ENCODE peak calls at places on chromosomes 2 and 18, in ten cellular contexts. One of them, this sample, is unnamed.

GRCh38 chr2:224372624-224373023 is 29.3 kb downstream of the FAM124B start:
- DNase-seq in A549: no peak
- DNase-seq in PC-9: no peak
- DNase-seq in T-cell: no peak
- DNase-seq in fibroblast of pulmonary artery: no peak
- DNase-seq in ovary: no peak
- DNase-seq in left colon: no peak
- DNase-seq in GM12865: no peak
- DNase-seq in WTC11: no peak
- DNase-seq in kidney glomerular epithelial cell: no peak
- DNase-seq in this sample: no peak

GRCh38 chr2:215772003-215772402 is 241.3 kb downstream of the MREG start:
- DNase-seq in A549: no peak
- DNase-seq in PC-9: no peak
- DNase-seq in T-cell: no peak
- DNase-seq in fibroblast of pulmonary artery: peak
- DNase-seq in ovary: no peak
- DNase-seq in left colon: no peak
- DNase-seq in GM12865: no peak
- DNase-seq in WTC11: no peak
- DNase-seq in kidney glomerular epithelial cell: peak
- DNase-seq in this sample: no peak

GRCh38 chr18:66734451-66734850 is 130.6 kb upstream of the CDH19 start:
- DNase-seq in A549: no peak
- DNase-seq in PC-9: no peak
- DNase-seq in T-cell: no peak
- DNase-seq in fibroblast of pulmonary artery: peak
- DNase-seq in ovary: no peak
- DNase-seq in left colon: no peak
- DNase-seq in GM12865: no peak
- DNase-seq in WTC11: no peak
- DNase-seq in kidney glomerular epithelial cell: no peak
- DNase-seq in this sample: no peak

GRCh38 chr2:231380991-231381847 is 14.3 kb upstream of the B3GNT7 start:
- DNase-seq in A549: no peak
- DNase-seq in PC-9: no peak
- DNase-seq in T-cell: no peak
- DNase-seq in fibroblast of pulmonary artery: no peak
- DNase-seq in ovary: no peak
- DNase-seq in left colon: no peak
- DNase-seq in GM12865: no peak
- DNase-seq in WTC11: no peak
- DNase-seq in kidney glomerular epithelial cell: no peak
- DNase-seq in this sample: no peak

GRCh38 chr18:79961527-79962291 is 2.7 kb upstream of the HSBP1L1 start:
- DNase-seq in A549: no peak
- DNase-seq in PC-9: peak
- DNase-seq in T-cell: no peak
- DNase-seq in fibroblast of pulmonary artery: no peak
- DNase-seq in ovary: peak
- DNase-seq in left colon: peak
- DNase-seq in GM12865: no peak
- DNase-seq in WTC11: no peak
- DNase-seq in kidney glomerular epithelial cell: no peak
- DNase-seq in this sample: no peak

GRCh38 chr2:36889782-36890181 is 76.6 kb downstream of the STRN start:
- DNase-seq in A549: peak
- DNase-seq in PC-9: peak
- DNase-seq in T-cell: no peak
- DNase-seq in fibroblast of pulmonary artery: peak
- DNase-seq in ovary: no peak
- DNase-seq in left colon: no peak
- DNase-seq in GM12865: no peak
- DNase-seq in WTC11: no peak
- DNase-seq in kidney glomerular epithelial cell: peak
- DNase-seq in this sample: no peak

GRCh38 chr2:72813841-72814240 is 12.0 kb downstream of the EXOC6B start:
- DNase-seq in A549: no peak
- DNase-seq in PC-9: no peak
- DNase-seq in T-cell: no peak
- DNase-seq in fibroblast of pulmonary artery: peak
- DNase-seq in ovary: no peak
- DNase-seq in left colon: no peak
- DNase-seq in GM12865: no peak
- DNase-seq in WTC11: no peak
- DNase-seq in kidney glomerular epithelial cell: no peak
- DNase-seq in this sample: no peak

GRCh38 chr2:156435725-156436476 is at the start of gene GPD2:
- DNase-seq in A549: peak
- DNase-seq in PC-9: peak
- DNase-seq in T-cell: peak
- DNase-seq in fibroblast of pulmonary artery: peak
- DNase-seq in ovary: peak
- DNase-seq in left colon: peak
- DNase-seq in GM12865: peak
- DNase-seq in WTC11: peak
- DNase-seq in kidney glomerular epithelial cell: peak
- DNase-seq in this sample: peak

GRCh38 chr2:194103941-194104655 is 1552.9 kb upstream of the SLC39A10 start:
- DNase-seq in A549: no peak
- DNase-seq in PC-9: no peak
- DNase-seq in T-cell: no peak
- DNase-seq in fibroblast of pulmonary artery: peak
- DNase-seq in ovary: no peak
- DNase-seq in left colon: no peak
- DNase-seq in GM12865: no peak
- DNase-seq in WTC11: no peak
- DNase-seq in kidney glomerular epithelial cell: no peak
- DNase-seq in this sample: no peak

GRCh38 chr18:26480897-26481795 is 67.2 kb downstream of the KCTD1 start:
- DNase-seq in A549: peak
- DNase-seq in PC-9: peak
- DNase-seq in T-cell: no peak
- DNase-seq in fibroblast of pulmonary artery: peak
- DNase-seq in ovary: no peak
- DNase-seq in left colon: no peak
- DNase-seq in GM12865: no peak
- DNase-seq in WTC11: no peak
- DNase-seq in kidney glomerular epithelial cell: peak
- DNase-seq in this sample: no peak

GRCh38 chr2:105274046-105274445 is 32.5 kb downstream of the GPR45 start:
- DNase-seq in A549: no peak
- DNase-seq in PC-9: no peak
- DNase-seq in T-cell: no peak
- DNase-seq in fibroblast of pulmonary artery: peak
- DNase-seq in ovary: no peak
- DNase-seq in left colon: no peak
- DNase-seq in GM12865: no peak
- DNase-seq in WTC11: no peak
- DNase-seq in kidney glomerular epithelial cell: no peak
- DNase-seq in this sample: no peak

GRCh38 chr18:31740180-31740579 is 20.5 kb downstream of the SLC25A52 start:
- DNase-seq in A549: no peak
- DNase-seq in PC-9: no peak
- DNase-seq in T-cell: no peak
- DNase-seq in fibroblast of pulmonary artery: no peak
- DNase-seq in ovary: no peak
- DNase-seq in left colon: no peak
- DNase-seq in GM12865: peak
- DNase-seq in WTC11: peak
- DNase-seq in kidney glomerular epithelial cell: no peak
- DNase-seq in this sample: no peak

GRCh38 chr2:157150747-157151146 is 106.8 kb upstream of the GALNT5 start:
- DNase-seq in A549: peak
- DNase-seq in PC-9: no peak
- DNase-seq in T-cell: no peak
- DNase-seq in fibroblast of pulmonary artery: peak
- DNase-seq in ovary: no peak
- DNase-seq in left colon: no peak
- DNase-seq in GM12865: peak
- DNase-seq in WTC11: no peak
- DNase-seq in kidney glomerular epithelial cell: peak
- DNase-seq in this sample: peak

GRCh38 chr2:68292108-68292710 is 27.5 kb downstream of the CNRIP1 start:
- DNase-seq in A549: peak
- DNase-seq in PC-9: peak
- DNase-seq in T-cell: no peak
- DNase-seq in fibroblast of pulmonary artery: peak
- DNase-seq in ovary: no peak
- DNase-seq in left colon: no peak
- DNase-seq in GM12865: peak
- DNase-seq in WTC11: no peak
- DNase-seq in kidney glomerular epithelial cell: peak
- DNase-seq in this sample: peak

GRCh38 chr18:75548353-75548752 is 120.8 kb upstream of the SMIM21 start:
- DNase-seq in A549: no peak
- DNase-seq in PC-9: no peak
- DNase-seq in T-cell: no peak
- DNase-seq in fibroblast of pulmonary artery: no peak
- DNase-seq in ovary: no peak
- DNase-seq in left colon: no peak
- DNase-seq in GM12865: peak
- DNase-seq in WTC11: peak
- DNase-seq in kidney glomerular epithelial cell: no peak
- DNase-seq in this sample: no peak

GRCh38 chr2:197633109-197633657 is 42.2 kb downstream of the RFTN2 start:
- DNase-seq in A549: no peak
- DNase-seq in PC-9: no peak
- DNase-seq in T-cell: no peak
- DNase-seq in fibroblast of pulmonary artery: no peak
- DNase-seq in ovary: no peak
- DNase-seq in left colon: no peak
- DNase-seq in GM12865: peak
- DNase-seq in WTC11: no peak
- DNase-seq in kidney glomerular epithelial cell: no peak
- DNase-seq in this sample: no peak

GRCh38 chr2:141515931-141516330 is 614.9 kb downstream of the LRP1B start:
- DNase-seq in A549: no peak
- DNase-seq in PC-9: no peak
- DNase-seq in T-cell: no peak
- DNase-seq in fibroblast of pulmonary artery: no peak
- DNase-seq in ovary: no peak
- DNase-seq in left colon: no peak
- DNase-seq in GM12865: no peak
- DNase-seq in WTC11: no peak
- DNase-seq in kidney glomerular epithelial cell: no peak
- DNase-seq in this sample: no peak

GRCh38 chr2:53127061-53127650 is 640.4 kb upstream of the CHAC2 start:
- DNase-seq in A549: no peak
- DNase-seq in PC-9: no peak
- DNase-seq in T-cell: no peak
- DNase-seq in fibroblast of pulmonary artery: no peak
- DNase-seq in ovary: no peak
- DNase-seq in left colon: peak
- DNase-seq in GM12865: no peak
- DNase-seq in WTC11: no peak
- DNase-seq in kidney glomerular epithelial cell: no peak
- DNase-seq in this sample: no peak

GRCh38 chr2:139031722-139032121 is 251.5 kb upstream of the NXPH2 start:
- DNase-seq in A549: no peak
- DNase-seq in PC-9: peak
- DNase-seq in T-cell: no peak
- DNase-seq in fibroblast of pulmonary artery: peak
- DNase-seq in ovary: no peak
- DNase-seq in left colon: no peak
- DNase-seq in GM12865: peak
- DNase-seq in WTC11: peak
- DNase-seq in kidney glomerular epithelial cell: peak
- DNase-seq in this sample: no peak

GRCh38 chr2:132392211-132392610 is 24.4 kb upstream of the GPR39 start:
- DNase-seq in A549: no peak
- DNase-seq in PC-9: no peak
- DNase-seq in T-cell: no peak
- DNase-seq in fibroblast of pulmonary artery: no peak
- DNase-seq in ovary: no peak
- DNase-seq in left colon: no peak
- DNase-seq in GM12865: no peak
- DNase-seq in WTC11: peak
- DNase-seq in kidney glomerular epithelial cell: no peak
- DNase-seq in this sample: no peak

GRCh38 chr2:224894356-224894755 is 147.9 kb downstream of the DOCK10 start:
- DNase-seq in A549: no peak
- DNase-seq in PC-9: no peak
- DNase-seq in T-cell: no peak
- DNase-seq in fibroblast of pulmonary artery: no peak
- DNase-seq in ovary: no peak
- DNase-seq in left colon: no peak
- DNase-seq in GM12865: peak
- DNase-seq in WTC11: no peak
- DNase-seq in kidney glomerular epithelial cell: no peak
- DNase-seq in this sample: peak

GRCh38 chr2:189024861-189025618 is 50.9 kb downstream of the COL3A1 start:
- DNase-seq in A549: no peak
- DNase-seq in PC-9: no peak
- DNase-seq in T-cell: no peak
- DNase-seq in fibroblast of pulmonary artery: no peak
- DNase-seq in ovary: no peak
- DNase-seq in left colon: no peak
- DNase-seq in GM12865: peak
- DNase-seq in WTC11: peak
- DNase-seq in kidney glomerular epithelial cell: no peak
- DNase-seq in this sample: no peak

GRCh38 chr18:26546170-26546874 is 2.0 kb downstream of the KCTD1 start:
- DNase-seq in A549: no peak
- DNase-seq in PC-9: no peak
- DNase-seq in T-cell: no peak
- DNase-seq in fibroblast of pulmonary artery: peak
- DNase-seq in ovary: no peak
- DNase-seq in left colon: no peak
- DNase-seq in GM12865: no peak
- DNase-seq in WTC11: no peak
- DNase-seq in kidney glomerular epithelial cell: peak
- DNase-seq in this sample: peak

GRCh38 chr2:232623768-232624553 is 9.4 kb upstream of the EFHD1 start:
- DNase-seq in A549: no peak
- DNase-seq in PC-9: no peak
- DNase-seq in T-cell: no peak
- DNase-seq in fibroblast of pulmonary artery: no peak
- DNase-seq in ovary: no peak
- DNase-seq in left colon: no peak
- DNase-seq in GM12865: no peak
- DNase-seq in WTC11: no peak
- DNase-seq in kidney glomerular epithelial cell: no peak
- DNase-seq in this sample: peak